ENCODE peak calls at places on chromosomes 5 and 9, in four cellular contexts. T is Caco-2, E is foreskin fibroblast, F is spleen. P is an unnamed sample.

GRCh38 chr9:131289301-131290038 is at the start of gene PLPP7:
- DNase-seq in T (peak), F (no peak), E (peak), P (no peak)

GRCh38 chr5:149543361-149544198 is 7.7 kb downstream of the CSNK1A1 start:
- DNase-seq in T (no peak), F (no peak), E (no peak), P (no peak)

GRCh38 chr9:35908484-35909125 is 685 bp upstream of the SPAAR start:
- DNase-seq in F (no peak), T (no peak), E (peak), P (no peak)

GRCh38 chr5:138664276-138664943 is 88.8 kb upstream of the CTNNA1 start:
- DNase-seq in F (no peak), T (no peak), E (peak), P (no peak)

GRCh38 chr9:4214506-4214905 is 85.4 kb downstream of the GLIS3 start:
- DNase-seq in F (no peak), E (no peak), T (no peak), P (no peak)

GRCh38 chr9:130240410-130241197 is 25.0 kb upstream of the HMCN2 start:
- DNase-seq in F (no peak), E (peak), T (peak), P (peak)

GRCh38 chr5:102277059-102277621 is 18.9 kb downstream of the SLCO4C1 start:
- DNase-seq in F (no peak), T (no peak), E (no peak), P (no peak)

GRCh38 chr9:6186691-6187090 is 28.9 kb upstream of the IL33 start:
- DNase-seq in T (no peak), F (no peak), E (no peak), P (no peak)

GRCh38 chr5:136563489-136563888 is 198.1 kb upstream of the TRPC7 start:
- DNase-seq in E (no peak), T (no peak), F (no peak), P (no peak)

GRCh38 chr5:136560111-136560510 is 194.8 kb upstream of the TRPC7 start:
- DNase-seq in E (no peak), T (no peak), F (no peak), P (no peak)

GRCh38 chr5:179224741-179225140 is 120.5 kb downstream of the ADAMTS2 start:
- DNase-seq in F (peak), E (no peak), T (no peak), P (no peak)

GRCh38 chr9:110095776-110096175 is 112.2 kb downstream of the C9orf152 start:
- DNase-seq in F (no peak), E (peak), T (no peak), P (no peak)

P was measured in NCI-H774.